ENCODE peak calls at places on chromosome 16, in six cellular contexts. N is choroid plexus epithelial cell; U is naive thymus-derived CD8-positive, alpha-beta T cell; D is left cardiac atrium; S is RKO; K is A549. W is an unnamed sample.

GRCh38 chr16:4392382-4393242 is 21.0 kb downstream of the VASN start:
- DNase-seq in N (peak; percentile 64), U (no peak), D (peak; percentile 48), S (no peak), K (no peak), W (peak; percentile 90)

GRCh38 chr16:64391009-64391663 is 730.7 kb downstream of the CDH11 start:
- DNase-seq in N (peak; percentile 55), U (no peak), D (no peak), S (no peak), K (no peak), W (no peak)

GRCh38 chr16:58018803-58019202 is 6.8 kb upstream of the MMP15 start:
- DNase-seq in N (no peak), U (no peak), D (peak; percentile 4), S (no peak), K (no peak), W (peak; percentile 51)

GRCh38 chr16:77721752-77722314 is 481 bp upstream of the NUDT7 start:
- DNase-seq in N (no peak), U (no peak), D (no peak), S (no peak), K (no peak), W (no peak)

GRCh38 chr16:565420-566330 is 1.1 kb upstream of the NHLRC4 start:
- DNase-seq in N (no peak), U (no peak), D (no peak), S (no peak), K (no peak), W (peak; percentile 92)

GRCh38 chr16:76081936-76082335 is 195.3 kb upstream of the CNTNAP4 start:
- DNase-seq in N (no peak), U (no peak), D (no peak), S (peak; percentile 54), K (no peak), W (no peak)

GRCh38 chr16:48901712-48902374 is 291.9 kb upstream of the N4BP1 start:
- DNase-seq in N (no peak), U (no peak), D (no peak), S (peak; percentile 26), K (no peak), W (no peak)

GRCh38 chr16:1188781-1189189 is 35.9 kb downstream of the CACNA1H start:
- DNase-seq in N (peak; percentile 43), U (peak; percentile 53), D (peak; percentile 60), S (peak; percentile 56), K (no peak), W (no peak)

GRCh38 chr16:23771027-23771426 is 16.2 kb downstream of the CHP2 start:
- DNase-seq in N (no peak), U (no peak), D (no peak), S (no peak), K (no peak), W (no peak)

GRCh38 chr16:63228259-63228658 is 1192.0 kb upstream of the CDH8 start:
- DNase-seq in N (no peak), U (no peak), D (no peak), S (no peak), K (no peak), W (no peak)

GRCh38 chr16:77157346-77157745 is 33.6 kb upstream of the MON1B start:
- DNase-seq in N (no peak), U (no peak), D (no peak), S (no peak), K (no peak), W (no peak)

GRCh38 chr16:50588276-50588675 is 40.1 kb downstream of the NKD1 start:
- DNase-seq in N (no peak), U (no peak), D (no peak), S (no peak), K (no peak), W (no peak)

GRCh38 chr16:59192551-59193199 is 458.6 kb upstream of the GOT2 start:
- DNase-seq in N (peak; percentile 50), U (peak; percentile 34), D (no peak), S (peak; percentile 11), K (no peak), W (no peak)

GRCh38 chr16:483351-484075 is 44.0 kb upstream of the CAPN15 start:
- DNase-seq in N (peak; percentile 35), U (no peak), D (no peak), S (no peak), K (no peak), W (no peak)

GRCh38 chr16:3046506-3047386 is at the start of gene MMP25:
- DNase-seq in N (no peak), U (no peak), D (no peak), S (no peak), K (no peak), W (no peak)

GRCh38 chr16:2148714-2149629 is 547 bp downstream of the RAB26 start:
- DNase-seq in N (no peak), U (no peak), D (no peak), S (peak; percentile 48), K (peak; percentile 62), W (peak; percentile 81)

GRCh38 chr16:3587547-3588110 is 10.4 kb upstream of the NLRC3 start:
- DNase-seq in N (no peak), U (no peak), D (no peak), S (no peak), K (no peak), W (no peak)

GRCh38 chr16:2209258-2210008 is 1.2 kb downstream of the BRICD5 start:
- DNase-seq in N (no peak), U (no peak), D (no peak), S (no peak), K (no peak), W (peak; percentile 79)

GRCh38 chr16:2895813-2896212 is 12.8 kb downstream of the FLYWCH2 start:
- DNase-seq in N (peak; percentile 59), U (no peak), D (no peak), S (no peak), K (no peak), W (peak; percentile 9)

GRCh38 chr16:50021509-50021908 is 3.5 kb upstream of the CNEP1R1 start:
- DNase-seq in N (peak; percentile 42), U (no peak), D (no peak), S (peak; percentile 40), K (no peak), W (no peak)

GRCh38 chr16:81779540-81780320 is 639 bp downstream of the PLCG2 start:
- DNase-seq in N (no peak), U (no peak), D (peak; percentile 33), S (no peak), K (peak; percentile 48), W (peak; percentile 84)

GRCh38 chr16:47064775-47065174 is 79.0 kb downstream of the NETO2 start:
- DNase-seq in N (no peak), U (no peak), D (no peak), S (no peak), K (no peak), W (no peak)

GRCh38 chr16:68444058-68444657 is 4.2 kb downstream of the SMPD3 start:
- DNase-seq in N (peak; percentile 57), U (no peak), D (peak; percentile 38), S (peak; percentile 28), K (no peak), W (no peak)

GRCh38 chr16:67833035-67833417 is 9.1 kb upstream of the THAP11 start:
- DNase-seq in N (peak; percentile 48), U (no peak), D (no peak), S (peak; percentile 85), K (no peak), W (no peak)

GRCh38 chr16:85284138-85284897 is 172.0 kb upstream of the CIBAR2 start:
- DNase-seq in N (no peak), U (no peak), D (no peak), S (no peak), K (no peak), W (no peak)

GRCh38 chr16:86046026-86046713 is 147.2 kb downstream of the IRF8 start:
- DNase-seq in N (no peak), U (no peak), D (no peak), S (no peak), K (no peak), W (peak; percentile 46)

GRCh38 chr16:68645494-68646388 is 631 bp downstream of the CDH3 start:
- DNase-seq in N (no peak), U (no peak), D (no peak), S (no peak), K (no peak), W (peak; percentile 72)